ENCODE peak calls at places on chromosomes 4 and X, in five cellular contexts. M is GM12878, I is testis, B is A549, E is uterus. J is an unnamed sample.

GRCh38 chr4:4735870-4736269 is 123.6 kb upstream of the MSX1 start:
- DNase-seq in E (peak; percentile 67), B (no peak), I (no peak), M (no peak), J (no peak)

GRCh38 chrX:139725720-139726119 is 17.8 kb upstream of the MCF2 start:
- DNase-seq in E (no peak), B (no peak), M (peak; percentile 64), I (no peak), J (no peak)

GRCh38 chr4:102606261-102606660 is 105.1 kb downstream of the NFKB1 start:
- DNase-seq in B (no peak), E (no peak), M (no peak), I (no peak), J (no peak)

GRCh38 chrX:67700607-67701006 is 156.8 kb downstream of the AR start:
- DNase-seq in E (no peak), M (no peak), I (no peak), B (no peak), J (no peak)

GRCh38 chr4:2847297-2847871 is 3.7 kb downstream of the ADD1 start:
- DNase-seq in I (no peak), B (no peak), E (no peak), M (no peak), J (peak; percentile 20)

GRCh38 chr4:125789018-125789417 is 474.3 kb downstream of the FAT4 start:
- DNase-seq in B (no peak), M (no peak), E (no peak), I (no peak), J (no peak)

GRCh38 chrX:55593756-55594257 is 29.4 kb upstream of the FOXR2 start:
- DNase-seq in B (no peak), I (peak; percentile 52), M (no peak), E (no peak), J (no peak)

GRCh38 chr4:105805501-105806120 is 89.7 kb upstream of the NPNT start:
- DNase-seq in E (no peak), I (no peak), B (no peak), M (no peak), J (no peak)

GRCh38 chrX:115939070-115939469 is 231.5 kb upstream of the AGTR2 start:
- DNase-seq in I (no peak), E (no peak), B (no peak), M (peak; percentile 33), J (no peak)

GRCh38 chr4:36651253-36651652 is 369.8 kb downstream of the DTHD1 start:
- DNase-seq in E (no peak), M (peak; percentile 79), B (no peak), I (no peak), J (no peak)

GRCh38 chr4:155906554-155907247 is 3.2 kb downstream of the TDO2 start:
- DNase-seq in B (peak; percentile 16), M (no peak), I (no peak), E (peak; percentile 14), J (no peak)

GRCh38 chr4:11732155-11732554 is 303.5 kb upstream of the HS3ST1 start:
- DNase-seq in B (no peak), M (no peak), I (no peak), E (no peak), J (no peak)

GRCh38 chrX:13317366-13317765 is 2.5 kb downstream of the ATXN3L start:
- DNase-seq in E (no peak), M (no peak), B (no peak), I (no peak), J (no peak)

GRCh38 chr4:60605651-60606354 is 594.3 kb upstream of the ADGRL3 start:
- DNase-seq in M (no peak), B (no peak), E (no peak), I (no peak), J (no peak)

GRCh38 chr4:107854326-107855030 is 29.7 kb downstream of the SGMS2 start:
- DNase-seq in M (no peak), E (peak; percentile 30), I (no peak), B (no peak), J (no peak)

GRCh38 chr4:114600672-114601071 is 2.1 kb downstream of the UGT8 start:
- DNase-seq in B (no peak), E (no peak), M (no peak), I (no peak), J (no peak)

GRCh38 chr4:144754562-144755410 is 108.8 kb downstream of the HHIP start:
- DNase-seq in M (no peak), B (peak; percentile 12), E (no peak), I (no peak), J (no peak)

DNA sequence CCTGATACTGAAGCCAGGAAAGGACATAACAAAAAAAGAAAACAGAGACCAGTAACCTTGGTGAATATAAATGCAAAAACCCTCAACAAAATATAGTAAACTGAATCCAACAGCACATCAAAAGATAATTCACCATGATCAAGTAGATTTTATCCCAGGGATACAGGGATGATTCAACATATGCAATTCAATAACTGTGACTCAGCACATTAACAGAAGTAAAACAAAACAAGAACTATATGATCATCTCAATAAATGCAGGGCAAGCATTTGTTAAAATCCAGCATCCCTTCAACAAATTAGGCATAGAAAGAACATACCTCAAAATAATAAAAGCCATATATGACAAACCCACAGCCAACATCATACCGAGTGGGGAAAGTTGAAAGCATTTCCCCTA is 112.0 kb downstream of the HHIP start:
- DNase-seq in E (no peak), B (no peak), M (no peak), I (no peak), J (no peak)
- TF ChIP-seq POLR2A in E (no peak), B (no peak), M (no peak), I (no peak), J (no peak)

DNA sequence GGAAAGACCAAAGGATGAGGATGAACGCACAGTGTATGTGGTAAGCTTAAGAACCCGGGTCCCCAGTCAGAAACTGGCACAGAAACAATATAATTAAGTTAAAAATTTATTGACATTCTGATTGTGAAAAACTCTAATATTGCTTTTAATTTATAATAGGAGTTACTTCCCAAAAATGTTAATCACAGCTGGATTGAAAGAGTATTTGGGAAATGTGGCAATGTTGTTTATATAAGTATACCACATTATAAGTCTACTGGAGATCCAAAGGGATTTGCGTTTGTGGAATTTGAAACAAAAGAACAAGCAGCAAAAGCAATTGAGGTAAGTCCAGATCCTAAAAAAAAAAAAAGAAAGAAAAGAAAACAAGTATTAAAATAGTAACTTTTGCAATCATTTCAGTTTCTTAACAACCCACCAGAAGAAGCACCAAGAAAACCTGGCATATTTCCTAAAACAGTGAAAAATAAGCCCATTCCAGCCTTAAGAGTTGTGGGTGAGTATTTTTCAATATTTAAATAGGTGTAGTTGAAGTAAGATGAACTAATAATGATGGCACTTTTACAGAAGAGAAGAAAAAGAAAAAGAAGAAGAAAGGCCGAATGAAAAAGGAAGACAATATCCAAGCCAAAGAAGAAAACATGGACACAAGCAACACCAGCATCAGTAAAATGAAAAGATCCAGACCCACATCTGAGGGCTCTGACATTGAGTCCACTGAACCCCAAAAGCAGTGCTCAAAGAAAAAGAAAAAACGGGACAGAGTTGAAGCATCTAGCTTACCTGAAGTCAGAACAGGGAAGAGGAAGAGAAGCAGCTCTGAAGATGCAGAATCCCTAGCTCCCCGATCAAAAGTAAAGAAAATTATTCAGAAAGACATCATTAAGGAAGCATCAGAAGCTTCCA is 9.9 kb downstream of the LARP7 start:
- DNase-seq in E (no peak), M (no peak), I (no peak), B (no peak), J (no peak)
- TF ChIP-seq POLR2A in E (no peak), M (no peak), I (no peak), B (no peak), J (no peak)

DNA sequence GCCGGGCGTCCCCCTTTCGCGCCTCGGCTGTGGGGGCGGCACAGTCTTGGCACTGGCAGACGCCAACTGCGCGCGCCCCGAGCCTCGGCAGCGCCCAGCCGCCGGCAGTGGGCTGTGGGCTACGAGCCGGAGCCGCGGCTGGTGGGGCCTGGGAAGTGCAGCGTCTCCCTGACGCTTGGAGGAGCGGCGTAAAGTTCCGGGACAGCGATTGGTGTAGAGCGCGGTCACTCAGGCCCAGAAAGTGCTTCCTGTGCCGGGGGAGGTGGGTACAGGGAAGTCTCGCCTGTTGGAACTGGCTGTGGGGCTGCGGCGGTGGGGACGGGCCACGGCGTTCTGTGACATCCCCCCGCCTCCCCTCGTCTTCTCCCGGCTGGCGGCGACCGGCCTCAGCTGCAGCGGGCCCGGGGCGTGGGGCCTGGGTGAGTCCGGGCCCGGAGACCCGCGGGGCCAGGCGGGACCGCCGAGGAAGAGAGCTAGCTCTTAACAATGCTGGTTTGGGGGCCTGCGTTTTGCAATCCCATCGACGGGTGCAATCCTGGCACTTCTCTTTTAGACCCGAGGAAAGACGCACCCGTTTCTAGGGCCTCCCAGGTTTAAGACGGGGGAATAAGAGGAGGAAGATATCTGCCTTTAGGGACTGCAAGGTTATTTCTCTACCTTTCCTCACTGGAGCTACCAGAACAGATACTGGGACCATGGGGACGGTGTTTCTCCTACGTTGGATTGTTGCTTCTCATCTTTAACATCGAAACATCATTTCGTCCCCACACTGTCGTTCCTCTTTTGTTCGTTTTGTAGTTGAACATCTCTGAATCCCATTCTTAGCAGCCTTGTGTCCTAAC is at the start of the genes RWDD4 and TRAPPC11:
- DNase-seq in E (peak; percentile 98), I (peak; percentile 99), M (peak; percentile 95), B (peak; percentile 97), J (peak; percentile 98)
- TF ChIP-seq POLR2A in E (peak; percentile 87), I (peak; percentile 61), M (peak; percentile 80), B (peak; percentile 32), J (peak; percentile 90)

DNA sequence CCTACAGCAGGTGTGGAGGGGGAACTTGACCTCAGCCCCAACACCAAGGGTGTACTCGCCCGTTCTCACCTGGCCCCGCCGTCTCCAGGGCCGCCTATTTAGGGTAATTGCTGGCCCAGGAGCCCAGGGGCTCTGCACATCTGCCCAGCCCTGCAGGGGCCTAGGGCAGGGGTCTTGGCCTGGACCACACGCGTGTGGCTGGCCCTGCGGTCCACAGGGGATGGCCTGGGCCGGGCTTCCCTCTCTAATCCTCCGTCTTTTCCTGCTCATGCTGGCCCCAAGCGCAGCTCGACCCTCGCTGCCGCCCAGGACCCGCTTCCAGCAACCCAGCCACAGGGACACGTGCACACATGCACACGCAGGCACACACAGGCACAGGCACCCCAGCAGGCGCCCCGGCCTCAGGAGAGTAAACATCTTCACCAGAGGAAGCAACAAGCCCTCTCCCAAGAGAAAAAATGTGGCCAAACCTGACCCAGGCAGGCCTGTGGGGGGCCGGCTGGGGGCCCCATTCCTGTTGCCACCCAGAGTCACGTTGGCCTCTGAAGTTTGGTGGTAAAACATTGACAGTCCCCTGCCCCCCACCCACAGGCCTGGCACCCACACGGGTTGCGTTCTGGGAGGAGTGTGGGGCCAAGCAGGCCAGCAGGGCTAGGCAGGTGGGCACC is 24.6 kb upstream of the FGFR3 start:
- DNase-seq in B (no peak), E (no peak), I (no peak), M (no peak), J (no peak)
- TF ChIP-seq POLR2A in B (no peak), E (no peak), I (no peak), M (no peak), J (no peak)

J was measured in erythroblast.